ENCODE peak calls at places on chromosomes 2 and 18, in eight cellular contexts. B, O, X, N, C, K, H and L are unnamed samples.

GRCh38 chr2:120066708-120067547 is 54.1 kb downstream of the EPB41L5 start:
- DNase-seq in B (no peak), O (no peak), X (peak), N (peak), C (peak), K (no peak), H (no peak), L (no peak)

GRCh38 chr2:207288628-207289027 is 122.9 kb upstream of the KLF7 start:
- DNase-seq in B (no peak), O (no peak), X (no peak), N (no peak), C (no peak), K (peak), H (no peak), L (no peak)

GRCh38 chr2:156023266-156023879 is 309.1 kb downstream of the NR4A2 start:
- DNase-seq in B (no peak), O (no peak), X (no peak), N (no peak), C (no peak), K (no peak), H (no peak), L (no peak)

GRCh38 chr18:13536578-13536977 is 189.8 kb downstream of the FAM210A start:
- DNase-seq in B (no peak), O (no peak), X (no peak), N (no peak), C (no peak), K (no peak), H (no peak), L (no peak)

GRCh38 chr2:219437141-219437540 is 2.5 kb downstream of the SPEG start:
- DNase-seq in B (no peak), O (no peak), X (no peak), N (no peak), C (no peak), K (no peak), H (no peak), L (no peak)

GRCh38 chr2:135164431-135164830 is 112.3 kb downstream of the RAB3GAP1 start:
- DNase-seq in B (no peak), O (no peak), X (peak), N (no peak), C (no peak), K (no peak), H (no peak), L (no peak)

GRCh38 chr2:214277880-214278279 is 133.0 kb upstream of the VWC2L start:
- DNase-seq in B (no peak), O (no peak), X (no peak), N (no peak), C (no peak), K (no peak), H (no peak), L (no peak)

GRCh38 chr2:150690870-150691269 is 203.4 kb upstream of the RND3 start:
- DNase-seq in B (no peak), O (no peak), X (no peak), N (no peak), C (no peak), K (no peak), H (no peak), L (no peak)

GRCh38 chr2:219831957-219832356 is 204.5 kb downstream of the SLC4A3 start:
- DNase-seq in B (no peak), O (no peak), X (no peak), N (no peak), C (no peak), K (no peak), H (no peak), L (no peak)

GRCh38 chr2:48991415-48992131 is 162.7 kb downstream of the FSHR start:
- DNase-seq in B (no peak), O (no peak), X (no peak), N (no peak), C (no peak), K (no peak), H (no peak), L (no peak)

GRCh38 chr18:50847192-50847591 is 27.4 kb upstream of the MRO start:
- DNase-seq in B (no peak), O (no peak), X (peak), N (no peak), C (no peak), K (no peak), H (no peak), L (no peak)

DNA sequence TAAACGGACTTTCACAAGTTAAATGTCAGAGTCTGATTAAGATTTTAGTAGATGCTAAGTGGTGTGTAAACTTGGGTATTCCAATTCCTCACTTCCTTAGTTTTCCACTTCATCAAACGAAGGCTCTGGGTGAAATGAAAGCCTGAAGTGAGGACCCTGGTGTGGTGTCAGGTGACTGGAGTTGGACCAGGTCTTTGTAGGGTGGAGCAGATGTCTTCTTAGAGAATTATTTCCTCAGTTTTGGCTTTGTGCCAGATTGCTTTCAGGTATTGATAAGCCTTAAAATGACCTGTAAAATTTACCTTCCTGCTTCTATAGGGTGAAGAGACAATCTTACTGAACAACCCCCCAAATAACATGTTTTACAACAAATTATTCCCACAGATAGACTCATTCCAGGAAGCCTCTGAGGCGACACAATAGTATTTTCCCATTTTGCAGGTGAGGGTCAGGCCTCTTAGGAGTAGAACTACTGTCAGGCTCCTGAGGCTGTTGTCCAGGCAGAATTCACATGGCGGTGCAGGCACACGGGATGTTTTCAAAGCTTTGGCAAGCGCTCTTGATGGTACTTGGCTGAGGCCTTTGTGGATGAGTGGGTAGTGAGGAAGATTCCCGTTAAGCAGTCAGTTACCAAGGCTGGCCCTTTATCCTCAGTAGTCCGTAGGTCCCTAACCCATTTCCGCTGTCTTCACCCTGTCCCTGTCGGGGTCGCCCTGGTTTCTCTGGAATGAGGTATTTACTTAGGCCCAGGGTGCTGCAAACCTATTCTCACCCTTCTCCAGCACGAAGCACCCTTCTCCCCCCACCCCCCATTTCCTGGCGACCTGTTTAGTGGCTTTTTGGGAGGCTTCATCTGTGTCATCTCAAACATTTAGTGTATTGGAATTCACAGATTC is 6.6 kb downstream of the RPS7 start:
- DNase-seq in B (no peak), O (no peak), X (no peak), N (no peak), C (no peak), K (no peak), H (no peak), L (no peak)
- TF ChIP-seq POLR2A in B (no peak), O (peak), X (no peak), N (peak), C (peak), K (peak), H (peak), L (no peak)

DNA sequence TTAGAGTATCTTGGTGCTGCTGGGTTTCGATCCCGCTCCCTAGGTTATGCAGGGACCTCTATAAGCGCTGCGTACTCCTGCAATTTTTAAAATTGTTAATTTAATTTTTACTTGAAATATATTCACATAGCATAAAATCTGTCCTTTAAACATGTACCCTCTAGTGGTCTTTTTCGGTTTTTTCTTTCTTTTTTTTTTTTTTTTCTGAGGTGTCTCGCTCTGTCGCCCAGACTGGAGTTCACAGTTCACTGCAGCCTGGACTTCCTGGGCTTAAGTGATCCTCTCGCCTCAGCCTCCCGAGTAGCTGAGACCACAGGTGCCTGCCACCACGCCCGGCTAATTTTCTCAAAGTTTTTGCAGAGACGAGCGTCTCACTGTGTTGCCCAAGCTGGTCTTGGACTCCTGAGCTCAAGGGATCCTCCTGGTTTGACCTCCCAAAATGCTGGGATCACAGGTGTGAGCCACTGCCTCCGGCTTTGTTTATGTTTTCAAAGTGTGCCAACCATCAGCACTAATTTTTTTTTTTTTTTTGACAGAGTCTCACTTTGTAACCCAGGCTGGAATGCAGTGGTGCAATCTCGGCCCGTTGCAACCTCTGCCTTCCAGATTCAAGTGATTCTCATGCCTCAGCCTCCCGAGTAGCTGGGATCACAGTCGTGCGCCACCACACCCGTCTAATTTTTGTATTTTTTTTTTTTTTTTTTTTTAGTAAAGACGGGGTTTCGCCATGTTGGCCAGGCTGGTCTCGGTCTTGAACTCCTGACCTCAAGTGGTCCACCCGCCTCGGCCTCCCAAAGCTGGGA is 585 bp upstream of the MOB1A start:
- DNase-seq in B (no peak), O (no peak), X (no peak), N (no peak), C (no peak), K (no peak), H (no peak), L (no peak)
- TF ChIP-seq CTCF in B (peak), O (no peak), X (no peak), N (no peak), C (no peak), K (no peak), H (no peak), L (no peak)

DNA sequence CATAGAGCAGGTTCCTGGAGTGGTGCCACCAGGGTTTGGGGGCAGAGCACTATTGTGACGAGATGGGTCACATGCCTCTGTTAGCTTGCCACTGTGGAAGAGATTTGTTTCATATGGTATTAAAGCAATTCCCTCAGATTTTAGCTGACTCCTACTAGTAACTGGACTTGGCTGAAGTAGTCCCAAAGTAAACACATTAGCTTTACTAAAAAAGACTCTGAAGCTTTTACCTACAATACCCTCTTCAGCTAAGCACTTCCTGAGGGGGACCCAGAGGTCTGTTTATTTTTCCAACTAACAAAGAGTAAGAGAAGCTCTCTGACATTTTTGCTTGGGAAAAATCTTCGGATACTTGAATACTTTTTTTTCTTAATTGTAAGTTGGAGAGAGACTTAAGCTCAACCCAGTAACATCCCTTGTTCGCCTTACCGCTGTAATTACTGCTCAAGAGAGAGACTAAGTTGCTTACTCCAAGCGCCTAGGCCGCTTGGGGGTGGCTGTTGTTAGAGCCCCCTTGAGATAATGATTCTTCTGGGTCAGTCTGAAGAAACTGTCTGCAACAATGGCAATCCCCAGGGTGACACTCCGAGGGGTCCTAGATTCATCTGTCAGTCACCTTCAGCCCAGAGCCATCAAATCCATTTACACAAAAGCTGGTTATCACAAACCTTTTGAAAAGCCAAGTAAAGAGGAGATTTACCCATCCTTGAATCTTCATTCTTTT is 177.4 kb downstream of the FIGN start:
- DNase-seq in B (no peak), O (no peak), X (no peak), N (no peak), C (peak), K (no peak), H (no peak), L (no peak)
- TF ChIP-seq MAX in B (no peak), O (no peak), X (no peak), N (no peak), C (no peak), K (no peak), H (no peak), L (no peak)

GRCh38 chr2:197310271-197310939 is at the start of gene ANKRD44:
- DNase-seq in B (peak), O (peak), X (peak), N (peak), C (peak), K (no peak), H (peak), L (peak)
- TF ChIP-seq POLR2A in B (no peak), O (no peak), X (peak), N (no peak), C (no peak), K (peak), H (no peak), L (peak)

GRCh38 chr2:98822301-98823164 is 91.6 kb upstream of the MGAT4A start:
- DNase-seq in B (no peak), O (no peak), X (no peak), N (no peak), C (peak), K (no peak), H (no peak), L (no peak)
- TF ChIP-seq CTCF in B (no peak), O (no peak), X (no peak), N (no peak), C (peak), K (no peak), H (peak), L (no peak)